ENCODE peak calls at places on chromosome 13, in nine cellular contexts. D, K, Y, H, A, U, X, S and G are unnamed samples.

GRCh38 chr13:26721251-26721939 is 39.2 kb downstream of the GPR12 start:
- DNase-seq in K (no peak), X (no peak), D (no peak), H (no peak), A (no peak), S (no peak), Y (peak; percentile 86), U (no peak), G (no peak)

GRCh38 chr13:41939403-41939802 is 21.5 kb downstream of the VWA8 start:
- DNase-seq in A (no peak), Y (no peak), S (no peak), K (no peak), X (no peak), H (no peak), U (no peak), D (no peak), G (no peak)

GRCh38 chr13:93079294-93079693 is 147.3 kb upstream of the GPC6 start:
- DNase-seq in Y (no peak), U (no peak), X (peak; percentile 64), H (no peak), D (no peak), A (no peak), K (no peak), S (no peak), G (no peak)

GRCh38 chr13:66339214-66339613 is 890.9 kb downstream of the PCDH9 start:
- DNase-seq in K (no peak), S (no peak), H (no peak), D (no peak), X (no peak), A (no peak), U (no peak), Y (no peak), G (no peak)

GRCh38 chr13:75170321-75170720 is 311.6 kb downstream of the TBC1D4 start:
- DNase-seq in A (no peak), U (no peak), D (no peak), S (no peak), X (no peak), H (no peak), K (no peak), Y (no peak), G (no peak)

GRCh38 chr13:112767506-112768471 is 78.0 kb downstream of the ATP11A start:
- DNase-seq in X (no peak), Y (no peak), D (no peak), S (no peak), U (no peak), K (no peak), A (no peak), H (no peak), G (no peak)

GRCh38 chr13:20391597-20392452 is 133.8 kb downstream of the CRYL1 start:
- DNase-seq in K (no peak), S (no peak), U (no peak), X (no peak), H (no peak), D (no peak), A (no peak), Y (no peak), G (no peak)

GRCh38 chr13:44854264-44855060 is 134.8 kb downstream of the NUFIP1 start:
- DNase-seq in D (no peak), K (no peak), U (no peak), A (no peak), X (peak; percentile 11), S (no peak), Y (no peak), H (no peak), G (no peak)

GRCh38 chr13:39379118-39379517 is 223.9 kb downstream of the LHFPL6 start:
- DNase-seq in Y (no peak), K (no peak), A (no peak), U (no peak), S (no peak), D (no peak), H (no peak), X (no peak), G (no peak)

GRCh38 chr13:85930108-85930507 is 130.9 kb upstream of the SLITRK6 start:
- DNase-seq in Y (no peak), A (no peak), X (no peak), H (no peak), D (no peak), S (no peak), U (no peak), K (no peak), G (no peak)

GRCh38 chr13:35782793-35783192 is 306.3 kb upstream of the MAB21L1 start:
- DNase-seq in X (no peak), H (no peak), S (no peak), K (no peak), U (no peak), Y (no peak), A (no peak), D (no peak), G (no peak)

GRCh38 chr13:113749507-113749906 is 9.5 kb upstream of the TMEM255B start:
- DNase-seq in U (no peak), A (no peak), X (no peak), K (no peak), D (no peak), Y (peak; percentile 56), S (no peak), H (no peak), G (no peak)

GRCh38 chr13:21625366-21625765 is 21.4 kb upstream of the MICU2 start:
- DNase-seq in U (no peak), A (no peak), Y (no peak), H (no peak), K (no peak), D (no peak), S (no peak), X (peak; percentile 52), G (no peak)

GRCh38 chr13:34587586-34587985 is 354.5 kb upstream of the NBEA start:
- DNase-seq in S (no peak), K (no peak), Y (no peak), H (no peak), A (no peak), X (no peak), D (no peak), U (no peak), G (no peak)

GRCh38 chr13:86085890-86086289 is 286.7 kb upstream of the SLITRK6 start:
- DNase-seq in X (no peak), S (no peak), A (no peak), Y (no peak), H (no peak), U (no peak), D (no peak), K (no peak), G (no peak)

GRCh38 chr13:100336795-100337516 is 248.1 kb downstream of the PCCA start:
- DNase-seq in U (no peak), D (no peak), H (no peak), A (no peak), K (no peak), S (no peak), X (no peak), Y (no peak), G (no peak)

DNA sequence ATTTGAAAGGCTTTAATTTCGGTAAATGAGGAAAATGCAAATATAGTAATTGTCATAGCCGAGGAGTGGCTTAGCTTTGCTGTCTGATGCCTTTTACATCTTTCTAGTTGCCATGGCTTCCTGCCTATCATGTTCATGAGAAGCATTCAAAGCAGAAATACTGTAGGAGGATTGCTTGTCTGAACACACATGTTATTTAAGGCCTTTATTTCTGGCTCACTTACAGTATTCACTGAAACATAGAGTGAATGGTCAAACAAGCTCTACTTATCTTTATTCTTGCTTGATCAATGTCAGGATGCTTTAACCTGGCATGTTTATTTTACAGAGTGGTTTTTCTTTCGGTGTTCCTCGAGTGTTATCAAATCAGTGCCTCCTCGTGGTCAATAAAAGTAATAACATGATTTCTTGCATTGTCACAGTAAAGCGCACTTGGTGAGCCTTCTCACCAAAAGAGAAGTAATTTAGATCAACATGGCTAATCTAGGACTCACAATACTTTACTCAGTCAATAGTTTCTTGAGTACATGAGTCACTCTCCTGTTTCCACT is 73.5 kb upstream of the PCDH17 start:
- DNase-seq in D (no peak), U (no peak), Y (no peak), H (no peak), A (no peak), X (no peak), S (no peak), K (no peak), G (no peak)
- TF ChIP-seq CTCF in D (peak; percentile 9), U (no peak), Y (no peak), H (no peak), A (no peak), X (no peak), S (no peak), K (peak; percentile 46), G (no peak)

GRCh38 chr13:77489566-77490337 is 45.8 kb upstream of the SCEL start:
- DNase-seq in Y (no peak), X (no peak), U (no peak), D (no peak), S (no peak), K (no peak), H (no peak), A (no peak), G (no peak)

GRCh38 chr13:77494226-77494625 is 41.3 kb upstream of the SCEL start:
- DNase-seq in A (no peak), X (no peak), S (no peak), D (no peak), K (no peak), U (no peak), H (no peak), Y (no peak), G (no peak)

DNA sequence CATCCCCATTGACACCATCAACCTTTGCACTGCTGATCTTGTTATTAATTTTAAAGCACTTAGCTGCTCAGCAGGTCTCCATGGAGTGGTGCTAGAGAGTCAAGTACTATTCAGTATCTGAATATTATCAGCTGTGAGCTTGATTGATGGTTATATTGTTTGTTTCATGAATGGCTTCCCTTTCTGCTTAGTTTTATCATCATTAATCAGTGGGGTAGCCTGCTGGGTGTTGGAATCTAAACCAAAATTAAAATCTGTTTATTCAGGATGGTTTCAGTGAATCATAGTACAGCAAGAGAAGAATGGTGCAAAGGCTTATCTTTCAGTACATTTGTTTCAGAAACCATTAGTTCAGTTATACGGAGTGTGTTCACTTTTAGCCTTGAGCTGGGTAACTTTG is 42.5 kb upstream of the SCEL start:
- DNase-seq in Y (no peak), A (no peak), U (no peak), K (no peak), X (no peak), H (no peak), S (no peak), D (peak; percentile 37), G (no peak)
- TF ChIP-seq POLR2A in Y (no peak), A (no peak), U (no peak), K (no peak), X (no peak), H (no peak), S (no peak), D (no peak), G (no peak)

DNA sequence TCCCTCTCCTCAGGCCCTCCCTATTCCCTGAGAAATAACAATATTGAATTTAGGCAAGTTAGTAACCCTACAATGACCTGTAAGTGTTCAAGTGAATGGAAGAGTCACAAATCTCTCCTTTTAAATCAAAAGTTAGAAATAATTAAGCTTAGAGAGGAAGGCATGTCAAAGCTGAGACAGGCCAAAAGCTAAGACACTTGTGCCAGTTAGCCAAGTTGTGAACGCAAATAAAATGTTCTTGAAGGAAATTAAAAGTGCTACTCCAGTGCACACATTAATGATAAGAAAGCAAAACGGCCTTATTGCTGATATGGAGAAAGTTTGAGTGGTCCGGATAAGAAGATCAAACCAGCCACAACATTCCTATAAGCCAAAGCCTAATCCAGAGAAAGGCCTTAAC is 120.9 kb downstream of the RBM26 start:
- DNase-seq in X (no peak), S (no peak), K (no peak), Y (no peak), U (no peak), A (no peak), D (no peak), H (no peak), G (no peak)
- H3K4me1 ChIP-seq in X (no peaks in the 10 kb centered on the region), S (no peaks in the 10 kb centered on the region), K (peaks cover 9% of the 10 kb centered on the region), Y (no peaks in the 10 kb centered on the region), U (no peaks in the 10 kb centered on the region), A (no peaks in the 10 kb centered on the region), D (no peaks in the 10 kb centered on the region), H (no peaks in the 10 kb centered on the region), G (no peaks in the 10 kb centered on the region)

GRCh38 chr13:51912091-51912490 is 50.3 kb downstream of the CCDC70 start:
- DNase-seq in D (peak; percentile 59), X (no peak), S (no peak), U (no peak), K (no peak), A (peak; percentile 28), Y (no peak), H (no peak), G (no peak)
- TF ChIP-seq CTCF in D (no peak), X (no peak), S (no peak), U (no peak), K (no peak), A (peak; percentile 26), Y (no peak), H (no peak), G (no peak)